ENCODE peak calls at places on chromosomes 6 and 20, in nine cellular contexts. One of them, this sample, is unnamed.

GRCh38 chr6:42418739-42419138 is 33.0 kb downstream of the TRERF1 start:
- DNase-seq in body of pancreas: no peak
- DNase-seq in H4: no peak
- DNase-seq in NCI-H1417 treated with DMSO at 0.1 percent for 48 hours: peak; percentile 81
- DNase-seq in pancreas: no peak
- DNase-seq in activated CD4-positive, alpha-beta T cell treated with anti-CD3 and anti-CD28 coated beads, Interleukin-2, amount 50 U/mL, for 24 hours: no peak
- DNase-seq in T-helper 2 cell: no peak
- DNase-seq in tibial artery: no peak
- DNase-seq in SW480: no peak
- DNase-seq in this sample: no peak

GRCh38 chr6:119349041-119349340 is 570 bp downstream of the MAN1A1 start:
- DNase-seq in body of pancreas: no peak
- DNase-seq in H4: no peak
- DNase-seq in NCI-H1417 treated with DMSO at 0.1 percent for 48 hours: no peak
- DNase-seq in pancreas: no peak
- DNase-seq in activated CD4-positive, alpha-beta T cell treated with anti-CD3 and anti-CD28 coated beads, Interleukin-2, amount 50 U/mL, for 24 hours: no peak
- DNase-seq in T-helper 2 cell: no peak
- DNase-seq in tibial artery: no peak
- DNase-seq in SW480: no peak
- DNase-seq in this sample: no peak

GRCh38 chr20:20407891-20408805 is 40.2 kb downstream of the INSM1 start:
- DNase-seq in body of pancreas: no peak
- DNase-seq in H4: peak; percentile 36
- DNase-seq in NCI-H1417 treated with DMSO at 0.1 percent for 48 hours: no peak
- DNase-seq in pancreas: no peak
- DNase-seq in activated CD4-positive, alpha-beta T cell treated with anti-CD3 and anti-CD28 coated beads, Interleukin-2, amount 50 U/mL, for 24 hours: no peak
- DNase-seq in T-helper 2 cell: no peak
- DNase-seq in tibial artery: no peak
- DNase-seq in SW480: peak; percentile 26
- DNase-seq in this sample: peak; percentile 8

GRCh38 chr6:48068326-48069191 is 42.4 kb downstream of the PTCHD4 start:
- DNase-seq in body of pancreas: no peak
- DNase-seq in H4: no peak
- DNase-seq in NCI-H1417 treated with DMSO at 0.1 percent for 48 hours: peak; percentile 42
- DNase-seq in pancreas: peak; percentile 55
- DNase-seq in activated CD4-positive, alpha-beta T cell treated with anti-CD3 and anti-CD28 coated beads, Interleukin-2, amount 50 U/mL, for 24 hours: no peak
- DNase-seq in T-helper 2 cell: no peak
- DNase-seq in tibial artery: no peak
- DNase-seq in SW480: no peak
- DNase-seq in this sample: no peak

GRCh38 chr20:50802289-50802688 is 7.4 kb downstream of the BCAS4 start:
- DNase-seq in body of pancreas: no peak
- DNase-seq in H4: no peak
- DNase-seq in NCI-H1417 treated with DMSO at 0.1 percent for 48 hours: no peak
- DNase-seq in pancreas: no peak
- DNase-seq in activated CD4-positive, alpha-beta T cell treated with anti-CD3 and anti-CD28 coated beads, Interleukin-2, amount 50 U/mL, for 24 hours: no peak
- DNase-seq in T-helper 2 cell: no peak
- DNase-seq in tibial artery: no peak
- DNase-seq in SW480: no peak
- DNase-seq in this sample: no peak

GRCh38 chr20:16703570-16703969 is 26.3 kb upstream of the SNRPB2 start:
- DNase-seq in body of pancreas: no peak
- DNase-seq in H4: no peak
- DNase-seq in NCI-H1417 treated with DMSO at 0.1 percent for 48 hours: no peak
- DNase-seq in pancreas: no peak
- DNase-seq in activated CD4-positive, alpha-beta T cell treated with anti-CD3 and anti-CD28 coated beads, Interleukin-2, amount 50 U/mL, for 24 hours: no peak
- DNase-seq in T-helper 2 cell: no peak
- DNase-seq in tibial artery: no peak
- DNase-seq in SW480: no peak
- DNase-seq in this sample: no peak

GRCh38 chr6:6771964-6772363 is 183.4 kb downstream of the LY86 start:
- DNase-seq in body of pancreas: no peak
- DNase-seq in H4: no peak
- DNase-seq in NCI-H1417 treated with DMSO at 0.1 percent for 48 hours: no peak
- DNase-seq in pancreas: no peak
- DNase-seq in activated CD4-positive, alpha-beta T cell treated with anti-CD3 and anti-CD28 coated beads, Interleukin-2, amount 50 U/mL, for 24 hours: no peak
- DNase-seq in T-helper 2 cell: no peak
- DNase-seq in tibial artery: no peak
- DNase-seq in SW480: no peak
- DNase-seq in this sample: no peak

GRCh38 chr6:34657307-34657978 is 39.1 kb downstream of the ILRUN start:
- DNase-seq in body of pancreas: peak; percentile 63
- DNase-seq in H4: peak; percentile 88
- DNase-seq in NCI-H1417 treated with DMSO at 0.1 percent for 48 hours: no peak
- DNase-seq in pancreas: no peak
- DNase-seq in activated CD4-positive, alpha-beta T cell treated with anti-CD3 and anti-CD28 coated beads, Interleukin-2, amount 50 U/mL, for 24 hours: no peak
- DNase-seq in T-helper 2 cell: no peak
- DNase-seq in tibial artery: peak; percentile 34
- DNase-seq in SW480: peak; percentile 85
- DNase-seq in this sample: peak; percentile 78

GRCh38 chr6:107658920-107659879 is 164.9 kb downstream of the SCML4 start:
- DNase-seq in body of pancreas: no peak
- DNase-seq in H4: peak; percentile 83
- DNase-seq in NCI-H1417 treated with DMSO at 0.1 percent for 48 hours: no peak
- DNase-seq in pancreas: no peak
- DNase-seq in activated CD4-positive, alpha-beta T cell treated with anti-CD3 and anti-CD28 coated beads, Interleukin-2, amount 50 U/mL, for 24 hours: no peak
- DNase-seq in T-helper 2 cell: no peak
- DNase-seq in tibial artery: no peak
- DNase-seq in SW480: no peak
- DNase-seq in this sample: no peak

GRCh38 chr6:133241901-133242760 is 974 bp downstream of the EYA4 start:
- DNase-seq in body of pancreas: peak; percentile 13
- DNase-seq in H4: peak; percentile 6
- DNase-seq in NCI-H1417 treated with DMSO at 0.1 percent for 48 hours: no peak
- DNase-seq in pancreas: peak; percentile 68
- DNase-seq in activated CD4-positive, alpha-beta T cell treated with anti-CD3 and anti-CD28 coated beads, Interleukin-2, amount 50 U/mL, for 24 hours: no peak
- DNase-seq in T-helper 2 cell: no peak
- DNase-seq in tibial artery: no peak
- DNase-seq in SW480: no peak
- DNase-seq in this sample: no peak

GRCh38 chr6:56851541-56852248 is 103.2 kb upstream of the BEND6 start:
- DNase-seq in body of pancreas: peak; percentile 23
- DNase-seq in H4: peak; percentile 80
- DNase-seq in NCI-H1417 treated with DMSO at 0.1 percent for 48 hours: no peak
- DNase-seq in pancreas: no peak
- DNase-seq in activated CD4-positive, alpha-beta T cell treated with anti-CD3 and anti-CD28 coated beads, Interleukin-2, amount 50 U/mL, for 24 hours: peak; percentile 9
- DNase-seq in T-helper 2 cell: no peak
- DNase-seq in tibial artery: peak; percentile 42
- DNase-seq in SW480: peak; percentile 52
- DNase-seq in this sample: peak; percentile 85

GRCh38 chr20:57663681-57664451 is 43.6 kb upstream of the ZBP1 start:
- DNase-seq in body of pancreas: no peak
- DNase-seq in H4: no peak
- DNase-seq in NCI-H1417 treated with DMSO at 0.1 percent for 48 hours: no peak
- DNase-seq in pancreas: peak; percentile 59
- DNase-seq in activated CD4-positive, alpha-beta T cell treated with anti-CD3 and anti-CD28 coated beads, Interleukin-2, amount 50 U/mL, for 24 hours: no peak
- DNase-seq in T-helper 2 cell: no peak
- DNase-seq in tibial artery: peak; percentile 15
- DNase-seq in SW480: no peak
- DNase-seq in this sample: no peak

GRCh38 chr6:56938634-56939294 is 16.1 kb upstream of the BEND6 start:
- DNase-seq in body of pancreas: no peak
- DNase-seq in H4: peak; percentile 98
- DNase-seq in NCI-H1417 treated with DMSO at 0.1 percent for 48 hours: no peak
- DNase-seq in pancreas: no peak
- DNase-seq in activated CD4-positive, alpha-beta T cell treated with anti-CD3 and anti-CD28 coated beads, Interleukin-2, amount 50 U/mL, for 24 hours: peak; percentile 11
- DNase-seq in T-helper 2 cell: no peak
- DNase-seq in tibial artery: peak; percentile 22
- DNase-seq in SW480: peak; percentile 80
- DNase-seq in this sample: peak; percentile 99

GRCh38 chr6:39700362-39700761 is 24.8 kb downstream of the KIF6 start:
- DNase-seq in body of pancreas: no peak
- DNase-seq in H4: no peak
- DNase-seq in NCI-H1417 treated with DMSO at 0.1 percent for 48 hours: no peak
- DNase-seq in pancreas: no peak
- DNase-seq in activated CD4-positive, alpha-beta T cell treated with anti-CD3 and anti-CD28 coated beads, Interleukin-2, amount 50 U/mL, for 24 hours: no peak
- DNase-seq in T-helper 2 cell: no peak
- DNase-seq in tibial artery: no peak
- DNase-seq in SW480: no peak
- DNase-seq in this sample: no peak

GRCh38 chr6:141326426-141326825 is 806.3 kb upstream of the GJE1 start:
- DNase-seq in body of pancreas: no peak
- DNase-seq in H4: peak; percentile 86
- DNase-seq in NCI-H1417 treated with DMSO at 0.1 percent for 48 hours: no peak
- DNase-seq in pancreas: no peak
- DNase-seq in activated CD4-positive, alpha-beta T cell treated with anti-CD3 and anti-CD28 coated beads, Interleukin-2, amount 50 U/mL, for 24 hours: peak; percentile 69
- DNase-seq in T-helper 2 cell: peak; percentile 35
- DNase-seq in tibial artery: peak; percentile 45
- DNase-seq in SW480: peak; percentile 89
- DNase-seq in this sample: peak; percentile 94

GRCh38 chr6:82143041-82143481 is 104.5 kb downstream of the IBTK start:
- DNase-seq in body of pancreas: no peak
- DNase-seq in H4: no peak
- DNase-seq in NCI-H1417 treated with DMSO at 0.1 percent for 48 hours: no peak
- DNase-seq in pancreas: no peak
- DNase-seq in activated CD4-positive, alpha-beta T cell treated with anti-CD3 and anti-CD28 coated beads, Interleukin-2, amount 50 U/mL, for 24 hours: no peak
- DNase-seq in T-helper 2 cell: no peak
- DNase-seq in tibial artery: no peak
- DNase-seq in SW480: no peak
- DNase-seq in this sample: no peak

GRCh38 chr6:29035951-29036350 is 9.0 kb downstream of the OR2W1 start:
- DNase-seq in body of pancreas: no peak
- DNase-seq in H4: no peak
- DNase-seq in NCI-H1417 treated with DMSO at 0.1 percent for 48 hours: no peak
- DNase-seq in pancreas: peak; percentile 30
- DNase-seq in activated CD4-positive, alpha-beta T cell treated with anti-CD3 and anti-CD28 coated beads, Interleukin-2, amount 50 U/mL, for 24 hours: no peak
- DNase-seq in T-helper 2 cell: no peak
- DNase-seq in tibial artery: no peak
- DNase-seq in SW480: no peak
- DNase-seq in this sample: no peak

GRCh38 chr6:11279213-11279780 is 46.8 kb upstream of the NEDD9 start:
- DNase-seq in body of pancreas: no peak
- DNase-seq in H4: no peak
- DNase-seq in NCI-H1417 treated with DMSO at 0.1 percent for 48 hours: no peak
- DNase-seq in pancreas: no peak
- DNase-seq in activated CD4-positive, alpha-beta T cell treated with anti-CD3 and anti-CD28 coated beads, Interleukin-2, amount 50 U/mL, for 24 hours: no peak
- DNase-seq in T-helper 2 cell: no peak
- DNase-seq in tibial artery: peak; percentile 46
- DNase-seq in SW480: no peak
- DNase-seq in this sample: no peak

GRCh38 chr6:126607281-126607680 is 267.4 kb downstream of the CENPW start:
- DNase-seq in body of pancreas: no peak
- DNase-seq in H4: no peak
- DNase-seq in NCI-H1417 treated with DMSO at 0.1 percent for 48 hours: no peak
- DNase-seq in pancreas: no peak
- DNase-seq in activated CD4-positive, alpha-beta T cell treated with anti-CD3 and anti-CD28 coated beads, Interleukin-2, amount 50 U/mL, for 24 hours: no peak
- DNase-seq in T-helper 2 cell: no peak
- DNase-seq in tibial artery: no peak
- DNase-seq in SW480: no peak
- DNase-seq in this sample: no peak

GRCh38 chr6:40928738-40929137 is 110.3 kb downstream of the UNC5CL start:
- DNase-seq in body of pancreas: no peak
- DNase-seq in H4: no peak
- DNase-seq in NCI-H1417 treated with DMSO at 0.1 percent for 48 hours: no peak
- DNase-seq in pancreas: no peak
- DNase-seq in activated CD4-positive, alpha-beta T cell treated with anti-CD3 and anti-CD28 coated beads, Interleukin-2, amount 50 U/mL, for 24 hours: no peak
- DNase-seq in T-helper 2 cell: no peak
- DNase-seq in tibial artery: no peak
- DNase-seq in SW480: no peak
- DNase-seq in this sample: no peak

GRCh38 chr20:54622338-54623280 is 147.2 kb downstream of the DOK5 start:
- DNase-seq in body of pancreas: no peak
- DNase-seq in H4: no peak
- DNase-seq in NCI-H1417 treated with DMSO at 0.1 percent for 48 hours: no peak
- DNase-seq in pancreas: no peak
- DNase-seq in activated CD4-positive, alpha-beta T cell treated with anti-CD3 and anti-CD28 coated beads, Interleukin-2, amount 50 U/mL, for 24 hours: no peak
- DNase-seq in T-helper 2 cell: no peak
- DNase-seq in tibial artery: no peak
- DNase-seq in SW480: peak; percentile 37
- DNase-seq in this sample: no peak

GRCh38 chr6:22110042-22110441 is 186.8 kb downstream of the PRL start:
- DNase-seq in body of pancreas: no peak
- DNase-seq in H4: no peak
- DNase-seq in NCI-H1417 treated with DMSO at 0.1 percent for 48 hours: no peak
- DNase-seq in pancreas: no peak
- DNase-seq in activated CD4-positive, alpha-beta T cell treated with anti-CD3 and anti-CD28 coated beads, Interleukin-2, amount 50 U/mL, for 24 hours: no peak
- DNase-seq in T-helper 2 cell: no peak
- DNase-seq in tibial artery: no peak
- DNase-seq in SW480: no peak
- DNase-seq in this sample: no peak

GRCh38 chr6:41707565-41708200 is 27.7 kb downstream of the TFEB start:
- DNase-seq in body of pancreas: no peak
- DNase-seq in H4: no peak
- DNase-seq in NCI-H1417 treated with DMSO at 0.1 percent for 48 hours: no peak
- DNase-seq in pancreas: no peak
- DNase-seq in activated CD4-positive, alpha-beta T cell treated with anti-CD3 and anti-CD28 coated beads, Interleukin-2, amount 50 U/mL, for 24 hours: no peak
- DNase-seq in T-helper 2 cell: no peak
- DNase-seq in tibial artery: peak; percentile 29
- DNase-seq in SW480: no peak
- DNase-seq in this sample: no peak

GRCh38 chr6:7672066-7673062 is 53.5 kb upstream of the BMP6 start:
- DNase-seq in body of pancreas: no peak
- DNase-seq in H4: no peak
- DNase-seq in NCI-H1417 treated with DMSO at 0.1 percent for 48 hours: no peak
- DNase-seq in pancreas: no peak
- DNase-seq in activated CD4-positive, alpha-beta T cell treated with anti-CD3 and anti-CD28 coated beads, Interleukin-2, amount 50 U/mL, for 24 hours: no peak
- DNase-seq in T-helper 2 cell: no peak
- DNase-seq in tibial artery: no peak
- DNase-seq in SW480: peak; percentile 21
- DNase-seq in this sample: no peak

GRCh38 chr6:113854531-113855499 is 2.3 kb upstream of the MARCKS start:
- DNase-seq in body of pancreas: peak; percentile 85
- DNase-seq in H4: peak; percentile 61
- DNase-seq in NCI-H1417 treated with DMSO at 0.1 percent for 48 hours: peak; percentile 70
- DNase-seq in pancreas: peak; percentile 90
- DNase-seq in activated CD4-positive, alpha-beta T cell treated with anti-CD3 and anti-CD28 coated beads, Interleukin-2, amount 50 U/mL, for 24 hours: no peak
- DNase-seq in T-helper 2 cell: no peak
- DNase-seq in tibial artery: peak; percentile 63
- DNase-seq in SW480: peak; percentile 43
- DNase-seq in this sample: peak; percentile 70

GRCh38 chr6:1088441-1089001 is 223.4 kb upstream of the FOXQ1 start:
- DNase-seq in body of pancreas: no peak
- DNase-seq in H4: no peak
- DNase-seq in NCI-H1417 treated with DMSO at 0.1 percent for 48 hours: no peak
- DNase-seq in pancreas: no peak
- DNase-seq in activated CD4-positive, alpha-beta T cell treated with anti-CD3 and anti-CD28 coated beads, Interleukin-2, amount 50 U/mL, for 24 hours: no peak
- DNase-seq in T-helper 2 cell: no peak
- DNase-seq in tibial artery: no peak
- DNase-seq in SW480: no peak
- DNase-seq in this sample: no peak

This sample was measured in A172.